ENCODE peak calls at places on chromosomes 4 and X, in eight cellular contexts. Q, N, B, I, Y, T, H and G are unnamed samples.
A peak's percentile ranks its signal among the peaks of the same experiment; 100 is the strongest.

GRCh38 chr4:80393970-80394250 is 58.4 kb downstream of the CFAP299 start:
- DNase-seq in B (no peak), T (no peak), N (no peak), I (no peak), H (no peak), Q (no peak), Y (no peak), G (no peak)

GRCh38 chr4:143375326-143376073 is 38.8 kb downstream of the GAB1 start:
- DNase-seq in I (no peak), B (no peak), Q (no peak), N (no peak), H (no peak), Y (no peak), T (no peak), G (no peak)

GRCh38 chr4:38733663-38734062 is 49.1 kb downstream of the TLR10 start:
- DNase-seq in H (no peak), T (no peak), Y (no peak), I (no peak), B (no peak), Q (no peak), N (no peak), G (no peak)

GRCh38 chr4:7330031-7330596 is 104.6 kb downstream of the PSAPL1 start:
- DNase-seq in T (no peak), Y (no peak), H (no peak), Q (no peak), I (no peak), B (no peak), N (no peak), G (no peak)

GRCh38 chrX:71420686-71421085 is 54.5 kb downstream of the TAF1 start:
- DNase-seq in N (no peak), B (no peak), I (no peak), Q (peak; percentile 2), Y (no peak), T (no peak), H (no peak), G (no peak)

GRCh38 chr4:77818077-77818666 is 996 bp downstream of the CNOT6L start:
- DNase-seq in B (peak; percentile 61), T (peak; percentile 69), Q (peak; percentile 85), N (peak; percentile 74), H (peak; percentile 80), I (peak; percentile 61), Y (peak; percentile 87), G (peak; percentile 81)

GRCh38 chr4:26062221-26062620 is 148.2 kb downstream of the SMIM20 start:
- DNase-seq in H (peak; percentile 50), Q (no peak), N (no peak), B (no peak), T (no peak), I (no peak), Y (no peak), G (no peak)

GRCh38 chrX:11130142-11130541 is 19.0 kb downstream of the HCCS start:
- DNase-seq in Y (no peak), Q (no peak), N (no peak), B (no peak), T (no peak), I (no peak), H (no peak), G (no peak)

GRCh38 chr4:83454626-83455025 is 997 bp downstream of the HELQ start:
- DNase-seq in N (no peak), Q (peak; percentile 24), Y (peak; percentile 30), I (no peak), B (no peak), T (no peak), H (peak; percentile 33), G (no peak)

GRCh38 chr4:8079031-8079885 is 79.4 kb downstream of the ABLIM2 start:
- DNase-seq in I (no peak), Q (peak; percentile 48), H (peak; percentile 37), T (no peak), N (no peak), B (no peak), Y (peak; percentile 82), G (no peak)

GRCh38 chrX:50813843-50814661 is at the start of gene SHROOM4:
- DNase-seq in T (peak; percentile 56), Y (peak; percentile 73), H (peak; percentile 19), N (peak; percentile 59), B (peak; percentile 25), I (peak; percentile 20), Q (peak; percentile 74), G (no peak)

GRCh38 chrX:54509401-54509800 is 13.4 kb upstream of the FGD1 start:
- DNase-seq in Q (peak; percentile 15), I (no peak), T (no peak), Y (peak; percentile 65), N (no peak), B (no peak), H (peak; percentile 51), G (no peak)

GRCh38 chr4:7429601-7430078 is 5.1 kb downstream of the PSAPL1 start:
- DNase-seq in T (peak; percentile 12), Q (no peak), H (no peak), I (no peak), B (no peak), Y (no peak), N (no peak), G (no peak)

GRCh38 chr4:140044314-140044991 is 109.5 kb downstream of the MAML3 start:
- DNase-seq in H (no peak), Q (no peak), T (no peak), N (no peak), Y (peak; percentile 29), B (no peak), I (no peak), G (no peak)

GRCh38 chr4:155512812-155513211 is 136.0 kb upstream of the MAP9 start:
- DNase-seq in Q (no peak), N (no peak), B (no peak), I (peak; percentile 52), H (peak; percentile 31), T (no peak), Y (peak; percentile 50), G (no peak)

GRCh38 chr4:41458689-41459088 is 79.3 kb upstream of the LIMCH1 start:
- DNase-seq in Q (no peak), H (no peak), N (no peak), B (no peak), I (no peak), T (no peak), Y (no peak), G (no peak)

GRCh38 chr4:76955187-76955586 is 5.6 kb downstream of the SEPTIN11 start:
- DNase-seq in B (no peak), Y (peak; percentile 95), T (no peak), H (peak; percentile 93), N (no peak), I (no peak), Q (peak; percentile 27), G (peak; percentile 48)

GRCh38 chr4:112514449-112515277 is 1.3 kb downstream of the NEUROG2 start:
- DNase-seq in N (no peak), Q (peak; percentile 28), T (no peak), Y (no peak), H (no peak), B (no peak), I (no peak), G (no peak)

GRCh38 chr4:112514079-112514448 is 1.9 kb downstream of the NEUROG2 start:
- DNase-seq in N (no peak), Q (no peak), I (no peak), H (no peak), Y (no peak), T (no peak), B (no peak), G (no peak)

GRCh38 chr4:112516401-112517066 is 554 bp upstream of the NEUROG2 start:
- DNase-seq in Y (no peak), N (no peak), H (no peak), B (no peak), T (no peak), Q (no peak), I (no peak), G (no peak)

GRCh38 chr4:112516076-112516385 is at the start of gene NEUROG2:
- DNase-seq in Y (no peak), N (no peak), I (no peak), B (no peak), T (peak; percentile 15), H (no peak), Q (no peak), G (no peak)

DNA sequence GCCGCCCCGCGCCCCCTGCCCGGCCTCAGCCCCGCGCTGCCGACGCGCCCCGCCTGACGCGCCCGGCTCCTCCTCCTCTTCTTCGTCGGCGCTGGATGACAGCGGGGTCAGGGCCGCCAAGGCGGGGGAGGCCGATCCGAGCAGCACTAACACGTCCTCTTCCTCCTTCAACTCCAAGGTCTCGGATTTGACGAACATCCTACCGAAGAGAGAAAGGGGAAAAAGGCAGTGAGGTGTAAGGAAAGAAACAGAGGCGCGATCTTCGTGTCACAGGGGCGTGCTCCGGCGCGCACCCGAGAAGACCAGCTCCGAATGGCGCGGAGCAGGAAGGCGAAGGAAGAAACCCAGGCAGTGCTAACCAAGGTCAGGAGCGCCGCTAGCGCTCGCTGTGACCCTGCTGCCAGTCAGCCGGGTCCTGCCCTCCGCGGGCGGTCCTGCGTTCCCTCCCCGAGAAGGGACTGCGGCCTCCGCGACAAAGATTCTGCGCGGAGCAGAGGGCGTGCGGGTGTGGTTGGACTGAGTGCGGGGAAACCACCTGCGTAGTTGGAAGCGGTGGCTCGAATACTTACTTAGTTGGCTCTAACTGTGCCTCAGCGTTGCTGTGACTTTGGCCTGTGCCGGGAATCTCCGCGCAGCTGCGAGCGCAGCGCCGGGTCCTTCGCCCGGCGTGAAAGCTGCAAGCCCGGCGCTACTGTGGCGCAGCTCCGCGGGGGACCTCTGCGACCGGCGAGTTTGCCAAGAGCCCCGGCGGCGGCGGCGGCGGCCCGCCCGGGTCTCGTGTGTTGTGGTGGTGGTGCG is 503 bp downstream of the NEUROG2 start:
- DNase-seq in I (no peak), B (no peak), Q (peak; percentile 46), T (peak; percentile 31), H (peak; percentile 31), Y (peak; percentile 40), N (no peak), G (peak; percentile 2)
- H3K4me3 ChIP-seq in I (peak overlapping the region; percentile 25), B (peak overlapping the region; percentile 30), Q (peak overlapping the region; percentile 69), T (peak overlapping the region; percentile 8), H (peak overlapping the region; percentile 63), Y (peak overlapping the region; percentile 22), N (peak overlapping the region; percentile 38), G (peak overlapping the region; percentile 49)

GRCh38 chrX:102341867-102342266 is 94.9 kb downstream of the NXF2 start:
- DNase-seq in Y (no peak), N (no peak), I (no peak), Q (no peak), H (no peak), T (no peak), B (no peak), G (no peak)
- TF ChIP-seq CTCF in Y (no peak), N (no peak), I (no peak), Q (peak; percentile 5), H (peak; percentile 49), T (no peak), B (peak; percentile 10), G (peak; percentile 22)

GRCh38 chr4:156971168-156971601 is 414 bp downstream of the PDGFC start:
- DNase-seq in Y (no peak), N (no peak), H (no peak), Q (no peak), B (no peak), T (peak; percentile 63), I (peak; percentile 57), G (no peak)
- H3K4me3 ChIP-seq in Y (peak overlapping the region; percentile 71), N (peak overlapping the region; percentile 80), H (peak overlapping the region; percentile 87), Q (peak overlapping the region; percentile 59), B (peak overlapping the region; percentile 73), T (peak overlapping the region; percentile 86), I (peak overlapping the region; percentile 69), G (peak overlapping the region; percentile 53)

DNA sequence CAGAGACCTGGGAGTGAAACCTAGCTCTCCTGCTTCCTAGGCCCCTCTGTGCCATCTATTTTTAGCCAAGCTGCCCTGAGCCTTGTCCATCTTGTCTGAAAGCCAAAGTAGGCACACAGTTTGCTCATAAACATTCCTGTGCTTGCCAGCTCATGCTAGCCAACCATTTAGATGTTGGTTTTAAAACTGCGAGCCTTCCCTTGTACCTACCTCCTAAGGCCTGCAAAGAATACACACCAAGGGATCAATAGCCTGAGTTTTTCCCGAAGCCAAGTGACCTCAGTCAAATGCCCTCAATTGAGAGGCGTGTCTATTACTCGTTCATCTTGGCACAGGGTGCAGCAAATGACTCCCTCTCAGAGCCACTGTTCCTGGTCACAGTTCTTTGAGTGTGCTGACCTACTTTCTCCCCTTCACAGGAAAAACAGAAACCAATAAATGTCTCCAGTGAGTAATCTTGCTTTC is 48.5 kb downstream of the ZCCHC12 start:
- DNase-seq in T (no peak), Y (no peak), I (no peak), H (no peak), B (no peak), Q (no peak), N (peak; percentile 59), G (peak; percentile 46)
- TF ChIP-seq CTCF in T (no peak), Y (no peak), I (no peak), H (no peak), B (no peak), Q (no peak), N (no peak), G (no peak)